ENCODE peak calls at places on chromosomes 3 and 15, in nine cellular contexts. One of them, this sample, is unnamed.

GRCh38 chr15:37019479-37020433 is 80.6 kb downstream of the MEIS2 start:
- DNase-seq in activated naive CD8-positive, alpha-beta T cell treated with anti-CD3 and anti-CD28 coated beads, Interleukin-2, amount 50 U/mL, for 24 hours: no peak
- DNase-seq in hepatocyte: peak; percentile 40
- DNase-seq in stimulated activated CD8-positive, alpha-beta memory T cell treated with anti-CD3 and anti-CD28 coated beads, Interleukin-12 subunit alpha, Interleukin-12 subunit beta, amount 100 ng/mL, for 1 hour: no peak
- DNase-seq in iris pigment epithelial cell: peak; percentile 50
- DNase-seq in activated naive CD4-positive, alpha-beta T cell: no peak
- DNase-seq in activated CD4-positive, alpha-beta T cell treated with anti-CD3 and anti-CD28 coated beads, Interleukin-2, amount 10 ng/mL, durations not matched to agents 7 days and 5 days: no peak
- DNase-seq in AG09319: no peak
- DNase-seq in NAMALWA: no peak
- DNase-seq in this sample: peak; percentile 74

GRCh38 chr15:48266029-48266428 is 59.9 kb downstream of the SLC12A1 start:
- DNase-seq in activated naive CD8-positive, alpha-beta T cell treated with anti-CD3 and anti-CD28 coated beads, Interleukin-2, amount 50 U/mL, for 24 hours: no peak
- DNase-seq in hepatocyte: no peak
- DNase-seq in stimulated activated CD8-positive, alpha-beta memory T cell treated with anti-CD3 and anti-CD28 coated beads, Interleukin-12 subunit alpha, Interleukin-12 subunit beta, amount 100 ng/mL, for 1 hour: no peak
- DNase-seq in iris pigment epithelial cell: peak; percentile 16
- DNase-seq in activated naive CD4-positive, alpha-beta T cell: no peak
- DNase-seq in activated CD4-positive, alpha-beta T cell treated with anti-CD3 and anti-CD28 coated beads, Interleukin-2, amount 10 ng/mL, durations not matched to agents 7 days and 5 days: no peak
- DNase-seq in AG09319: no peak
- DNase-seq in NAMALWA: no peak
- DNase-seq in this sample: peak; percentile 54

GRCh38 chr3:159897331-159898075 is 91.1 kb upstream of the IL12A start:
- DNase-seq in activated naive CD8-positive, alpha-beta T cell treated with anti-CD3 and anti-CD28 coated beads, Interleukin-2, amount 50 U/mL, for 24 hours: no peak
- DNase-seq in hepatocyte: no peak
- DNase-seq in stimulated activated CD8-positive, alpha-beta memory T cell treated with anti-CD3 and anti-CD28 coated beads, Interleukin-12 subunit alpha, Interleukin-12 subunit beta, amount 100 ng/mL, for 1 hour: no peak
- DNase-seq in iris pigment epithelial cell: peak; percentile 86
- DNase-seq in activated naive CD4-positive, alpha-beta T cell: no peak
- DNase-seq in activated CD4-positive, alpha-beta T cell treated with anti-CD3 and anti-CD28 coated beads, Interleukin-2, amount 10 ng/mL, durations not matched to agents 7 days and 5 days: no peak
- DNase-seq in AG09319: no peak
- DNase-seq in NAMALWA: no peak
- DNase-seq in this sample: peak; percentile 94

GRCh38 chr3:195932418-195933043 is 24.2 kb upstream of the TNK2 start:
- DNase-seq in activated naive CD8-positive, alpha-beta T cell treated with anti-CD3 and anti-CD28 coated beads, Interleukin-2, amount 50 U/mL, for 24 hours: no peak
- DNase-seq in hepatocyte: no peak
- DNase-seq in stimulated activated CD8-positive, alpha-beta memory T cell treated with anti-CD3 and anti-CD28 coated beads, Interleukin-12 subunit alpha, Interleukin-12 subunit beta, amount 100 ng/mL, for 1 hour: no peak
- DNase-seq in iris pigment epithelial cell: no peak
- DNase-seq in activated naive CD4-positive, alpha-beta T cell: no peak
- DNase-seq in activated CD4-positive, alpha-beta T cell treated with anti-CD3 and anti-CD28 coated beads, Interleukin-2, amount 10 ng/mL, durations not matched to agents 7 days and 5 days: no peak
- DNase-seq in AG09319: no peak
- DNase-seq in NAMALWA: no peak
- DNase-seq in this sample: no peak

GRCh38 chr3:44918581-44918980 is 44.2 kb downstream of the TGM4 start:
- DNase-seq in activated naive CD8-positive, alpha-beta T cell treated with anti-CD3 and anti-CD28 coated beads, Interleukin-2, amount 50 U/mL, for 24 hours: no peak
- DNase-seq in hepatocyte: no peak
- DNase-seq in stimulated activated CD8-positive, alpha-beta memory T cell treated with anti-CD3 and anti-CD28 coated beads, Interleukin-12 subunit alpha, Interleukin-12 subunit beta, amount 100 ng/mL, for 1 hour: no peak
- DNase-seq in iris pigment epithelial cell: no peak
- DNase-seq in activated naive CD4-positive, alpha-beta T cell: no peak
- DNase-seq in activated CD4-positive, alpha-beta T cell treated with anti-CD3 and anti-CD28 coated beads, Interleukin-2, amount 10 ng/mL, durations not matched to agents 7 days and 5 days: no peak
- DNase-seq in AG09319: no peak
- DNase-seq in NAMALWA: no peak
- DNase-seq in this sample: no peak

GRCh38 chr15:76968310-76968709 is 26.6 kb upstream of the PSTPIP1 start:
- DNase-seq in activated naive CD8-positive, alpha-beta T cell treated with anti-CD3 and anti-CD28 coated beads, Interleukin-2, amount 50 U/mL, for 24 hours: no peak
- DNase-seq in hepatocyte: no peak
- DNase-seq in stimulated activated CD8-positive, alpha-beta memory T cell treated with anti-CD3 and anti-CD28 coated beads, Interleukin-12 subunit alpha, Interleukin-12 subunit beta, amount 100 ng/mL, for 1 hour: no peak
- DNase-seq in iris pigment epithelial cell: peak; percentile 49
- DNase-seq in activated naive CD4-positive, alpha-beta T cell: no peak
- DNase-seq in activated CD4-positive, alpha-beta T cell treated with anti-CD3 and anti-CD28 coated beads, Interleukin-2, amount 10 ng/mL, durations not matched to agents 7 days and 5 days: no peak
- DNase-seq in AG09319: no peak
- DNase-seq in NAMALWA: no peak
- DNase-seq in this sample: no peak

GRCh38 chr3:142216321-142216720 is 9.1 kb downstream of the GK5 start:
- DNase-seq in activated naive CD8-positive, alpha-beta T cell treated with anti-CD3 and anti-CD28 coated beads, Interleukin-2, amount 50 U/mL, for 24 hours: no peak
- DNase-seq in hepatocyte: no peak
- DNase-seq in stimulated activated CD8-positive, alpha-beta memory T cell treated with anti-CD3 and anti-CD28 coated beads, Interleukin-12 subunit alpha, Interleukin-12 subunit beta, amount 100 ng/mL, for 1 hour: no peak
- DNase-seq in iris pigment epithelial cell: no peak
- DNase-seq in activated naive CD4-positive, alpha-beta T cell: no peak
- DNase-seq in activated CD4-positive, alpha-beta T cell treated with anti-CD3 and anti-CD28 coated beads, Interleukin-2, amount 10 ng/mL, durations not matched to agents 7 days and 5 days: no peak
- DNase-seq in AG09319: no peak
- DNase-seq in NAMALWA: no peak
- DNase-seq in this sample: no peak

GRCh38 chr15:33201376-33202189 is 7.1 kb upstream of the FMN1 start:
- DNase-seq in activated naive CD8-positive, alpha-beta T cell treated with anti-CD3 and anti-CD28 coated beads, Interleukin-2, amount 50 U/mL, for 24 hours: peak; percentile 60
- DNase-seq in hepatocyte: peak; percentile 81
- DNase-seq in stimulated activated CD8-positive, alpha-beta memory T cell treated with anti-CD3 and anti-CD28 coated beads, Interleukin-12 subunit alpha, Interleukin-12 subunit beta, amount 100 ng/mL, for 1 hour: peak; percentile 35
- DNase-seq in iris pigment epithelial cell: peak; percentile 24
- DNase-seq in activated naive CD4-positive, alpha-beta T cell: no peak
- DNase-seq in activated CD4-positive, alpha-beta T cell treated with anti-CD3 and anti-CD28 coated beads, Interleukin-2, amount 10 ng/mL, durations not matched to agents 7 days and 5 days: peak; percentile 67
- DNase-seq in AG09319: no peak
- DNase-seq in NAMALWA: peak; percentile 57
- DNase-seq in this sample: peak; percentile 28

GRCh38 chr3:67559029-67559605 is 95.3 kb downstream of the SUCLG2 start:
- DNase-seq in activated naive CD8-positive, alpha-beta T cell treated with anti-CD3 and anti-CD28 coated beads, Interleukin-2, amount 50 U/mL, for 24 hours: no peak
- DNase-seq in hepatocyte: no peak
- DNase-seq in stimulated activated CD8-positive, alpha-beta memory T cell treated with anti-CD3 and anti-CD28 coated beads, Interleukin-12 subunit alpha, Interleukin-12 subunit beta, amount 100 ng/mL, for 1 hour: no peak
- DNase-seq in iris pigment epithelial cell: no peak
- DNase-seq in activated naive CD4-positive, alpha-beta T cell: no peak
- DNase-seq in activated CD4-positive, alpha-beta T cell treated with anti-CD3 and anti-CD28 coated beads, Interleukin-2, amount 10 ng/mL, durations not matched to agents 7 days and 5 days: no peak
- DNase-seq in AG09319: no peak
- DNase-seq in NAMALWA: no peak
- DNase-seq in this sample: no peak

GRCh38 chr3:53887446-53887845 is 4.2 kb downstream of the SELENOK start:
- DNase-seq in activated naive CD8-positive, alpha-beta T cell treated with anti-CD3 and anti-CD28 coated beads, Interleukin-2, amount 50 U/mL, for 24 hours: no peak
- DNase-seq in hepatocyte: no peak
- DNase-seq in stimulated activated CD8-positive, alpha-beta memory T cell treated with anti-CD3 and anti-CD28 coated beads, Interleukin-12 subunit alpha, Interleukin-12 subunit beta, amount 100 ng/mL, for 1 hour: no peak
- DNase-seq in iris pigment epithelial cell: no peak
- DNase-seq in activated naive CD4-positive, alpha-beta T cell: no peak
- DNase-seq in activated CD4-positive, alpha-beta T cell treated with anti-CD3 and anti-CD28 coated beads, Interleukin-2, amount 10 ng/mL, durations not matched to agents 7 days and 5 days: no peak
- DNase-seq in AG09319: no peak
- DNase-seq in NAMALWA: no peak
- DNase-seq in this sample: no peak

GRCh38 chr15:68536331-68537095 is 42.3 kb upstream of the CORO2B start:
- DNase-seq in activated naive CD8-positive, alpha-beta T cell treated with anti-CD3 and anti-CD28 coated beads, Interleukin-2, amount 50 U/mL, for 24 hours: no peak
- DNase-seq in hepatocyte: no peak
- DNase-seq in stimulated activated CD8-positive, alpha-beta memory T cell treated with anti-CD3 and anti-CD28 coated beads, Interleukin-12 subunit alpha, Interleukin-12 subunit beta, amount 100 ng/mL, for 1 hour: no peak
- DNase-seq in iris pigment epithelial cell: peak; percentile 95
- DNase-seq in activated naive CD4-positive, alpha-beta T cell: no peak
- DNase-seq in activated CD4-positive, alpha-beta T cell treated with anti-CD3 and anti-CD28 coated beads, Interleukin-2, amount 10 ng/mL, durations not matched to agents 7 days and 5 days: no peak
- DNase-seq in AG09319: peak; percentile 93
- DNase-seq in NAMALWA: no peak
- DNase-seq in this sample: peak; percentile 97

GRCh38 chr3:42451546-42452230 is 41.3 kb upstream of the LYZL4 start:
- DNase-seq in activated naive CD8-positive, alpha-beta T cell treated with anti-CD3 and anti-CD28 coated beads, Interleukin-2, amount 50 U/mL, for 24 hours: no peak
- DNase-seq in hepatocyte: no peak
- DNase-seq in stimulated activated CD8-positive, alpha-beta memory T cell treated with anti-CD3 and anti-CD28 coated beads, Interleukin-12 subunit alpha, Interleukin-12 subunit beta, amount 100 ng/mL, for 1 hour: no peak
- DNase-seq in iris pigment epithelial cell: no peak
- DNase-seq in activated naive CD4-positive, alpha-beta T cell: no peak
- DNase-seq in activated CD4-positive, alpha-beta T cell treated with anti-CD3 and anti-CD28 coated beads, Interleukin-2, amount 10 ng/mL, durations not matched to agents 7 days and 5 days: no peak
- DNase-seq in AG09319: no peak
- DNase-seq in NAMALWA: no peak
- DNase-seq in this sample: no peak

GRCh38 chr3:2770451-2770850 is 339.7 kb downstream of the IL5RA start:
- DNase-seq in activated naive CD8-positive, alpha-beta T cell treated with anti-CD3 and anti-CD28 coated beads, Interleukin-2, amount 50 U/mL, for 24 hours: no peak
- DNase-seq in hepatocyte: peak; percentile 71
- DNase-seq in stimulated activated CD8-positive, alpha-beta memory T cell treated with anti-CD3 and anti-CD28 coated beads, Interleukin-12 subunit alpha, Interleukin-12 subunit beta, amount 100 ng/mL, for 1 hour: no peak
- DNase-seq in iris pigment epithelial cell: peak; percentile 26
- DNase-seq in activated naive CD4-positive, alpha-beta T cell: no peak
- DNase-seq in activated CD4-positive, alpha-beta T cell treated with anti-CD3 and anti-CD28 coated beads, Interleukin-2, amount 10 ng/mL, durations not matched to agents 7 days and 5 days: no peak
- DNase-seq in AG09319: no peak
- DNase-seq in NAMALWA: no peak
- DNase-seq in this sample: peak; percentile 1

GRCh38 chr3:31188112-31188511 is 293.7 kb upstream of the GADL1 start:
- DNase-seq in activated naive CD8-positive, alpha-beta T cell treated with anti-CD3 and anti-CD28 coated beads, Interleukin-2, amount 50 U/mL, for 24 hours: no peak
- DNase-seq in hepatocyte: no peak
- DNase-seq in stimulated activated CD8-positive, alpha-beta memory T cell treated with anti-CD3 and anti-CD28 coated beads, Interleukin-12 subunit alpha, Interleukin-12 subunit beta, amount 100 ng/mL, for 1 hour: no peak
- DNase-seq in iris pigment epithelial cell: no peak
- DNase-seq in activated naive CD4-positive, alpha-beta T cell: no peak
- DNase-seq in activated CD4-positive, alpha-beta T cell treated with anti-CD3 and anti-CD28 coated beads, Interleukin-2, amount 10 ng/mL, durations not matched to agents 7 days and 5 days: no peak
- DNase-seq in AG09319: no peak
- DNase-seq in NAMALWA: no peak
- DNase-seq in this sample: no peak

GRCh38 chr3:140904521-140904920 is 37.1 kb upstream of the SLC25A36 start:
- DNase-seq in activated naive CD8-positive, alpha-beta T cell treated with anti-CD3 and anti-CD28 coated beads, Interleukin-2, amount 50 U/mL, for 24 hours: no peak
- DNase-seq in hepatocyte: no peak
- DNase-seq in stimulated activated CD8-positive, alpha-beta memory T cell treated with anti-CD3 and anti-CD28 coated beads, Interleukin-12 subunit alpha, Interleukin-12 subunit beta, amount 100 ng/mL, for 1 hour: no peak
- DNase-seq in iris pigment epithelial cell: no peak
- DNase-seq in activated naive CD4-positive, alpha-beta T cell: no peak
- DNase-seq in activated CD4-positive, alpha-beta T cell treated with anti-CD3 and anti-CD28 coated beads, Interleukin-2, amount 10 ng/mL, durations not matched to agents 7 days and 5 days: no peak
- DNase-seq in AG09319: no peak
- DNase-seq in NAMALWA: no peak
- DNase-seq in this sample: no peak

GRCh38 chr3:169868369-169868768 is 1.4 kb downstream of the LRRC31 start:
- DNase-seq in activated naive CD8-positive, alpha-beta T cell treated with anti-CD3 and anti-CD28 coated beads, Interleukin-2, amount 50 U/mL, for 24 hours: no peak
- DNase-seq in hepatocyte: no peak
- DNase-seq in stimulated activated CD8-positive, alpha-beta memory T cell treated with anti-CD3 and anti-CD28 coated beads, Interleukin-12 subunit alpha, Interleukin-12 subunit beta, amount 100 ng/mL, for 1 hour: no peak
- DNase-seq in iris pigment epithelial cell: no peak
- DNase-seq in activated naive CD4-positive, alpha-beta T cell: no peak
- DNase-seq in activated CD4-positive, alpha-beta T cell treated with anti-CD3 and anti-CD28 coated beads, Interleukin-2, amount 10 ng/mL, durations not matched to agents 7 days and 5 days: no peak
- DNase-seq in AG09319: no peak
- DNase-seq in NAMALWA: no peak
- DNase-seq in this sample: no peak

GRCh38 chr3:69088033-69088432 is 3.3 kb downstream of the ARL6IP5 start:
- DNase-seq in activated naive CD8-positive, alpha-beta T cell treated with anti-CD3 and anti-CD28 coated beads, Interleukin-2, amount 50 U/mL, for 24 hours: no peak
- DNase-seq in hepatocyte: no peak
- DNase-seq in stimulated activated CD8-positive, alpha-beta memory T cell treated with anti-CD3 and anti-CD28 coated beads, Interleukin-12 subunit alpha, Interleukin-12 subunit beta, amount 100 ng/mL, for 1 hour: no peak
- DNase-seq in iris pigment epithelial cell: peak; percentile 80
- DNase-seq in activated naive CD4-positive, alpha-beta T cell: no peak
- DNase-seq in activated CD4-positive, alpha-beta T cell treated with anti-CD3 and anti-CD28 coated beads, Interleukin-2, amount 10 ng/mL, durations not matched to agents 7 days and 5 days: no peak
- DNase-seq in AG09319: no peak
- DNase-seq in NAMALWA: no peak
- DNase-seq in this sample: peak; percentile 69

GRCh38 chr15:95812491-95812890 is 518.0 kb upstream of the NR2F2 start:
- DNase-seq in activated naive CD8-positive, alpha-beta T cell treated with anti-CD3 and anti-CD28 coated beads, Interleukin-2, amount 50 U/mL, for 24 hours: no peak
- DNase-seq in hepatocyte: no peak
- DNase-seq in stimulated activated CD8-positive, alpha-beta memory T cell treated with anti-CD3 and anti-CD28 coated beads, Interleukin-12 subunit alpha, Interleukin-12 subunit beta, amount 100 ng/mL, for 1 hour: no peak
- DNase-seq in iris pigment epithelial cell: peak; percentile 52
- DNase-seq in activated naive CD4-positive, alpha-beta T cell: no peak
- DNase-seq in activated CD4-positive, alpha-beta T cell treated with anti-CD3 and anti-CD28 coated beads, Interleukin-2, amount 10 ng/mL, durations not matched to agents 7 days and 5 days: no peak
- DNase-seq in AG09319: no peak
- DNase-seq in NAMALWA: no peak
- DNase-seq in this sample: peak; percentile 44

GRCh38 chr3:22372292-22372949 is 621.4 kb upstream of the ZNF385D start:
- DNase-seq in activated naive CD8-positive, alpha-beta T cell treated with anti-CD3 and anti-CD28 coated beads, Interleukin-2, amount 50 U/mL, for 24 hours: peak; percentile 1
- DNase-seq in hepatocyte: peak; percentile 45
- DNase-seq in stimulated activated CD8-positive, alpha-beta memory T cell treated with anti-CD3 and anti-CD28 coated beads, Interleukin-12 subunit alpha, Interleukin-12 subunit beta, amount 100 ng/mL, for 1 hour: no peak
- DNase-seq in iris pigment epithelial cell: no peak
- DNase-seq in activated naive CD4-positive, alpha-beta T cell: no peak
- DNase-seq in activated CD4-positive, alpha-beta T cell treated with anti-CD3 and anti-CD28 coated beads, Interleukin-2, amount 10 ng/mL, durations not matched to agents 7 days and 5 days: no peak
- DNase-seq in AG09319: no peak
- DNase-seq in NAMALWA: no peak
- DNase-seq in this sample: no peak

GRCh38 chr15:68781766-68782588 is 38.7 kb downstream of the ANP32A start:
- DNase-seq in activated naive CD8-positive, alpha-beta T cell treated with anti-CD3 and anti-CD28 coated beads, Interleukin-2, amount 50 U/mL, for 24 hours: no peak
- DNase-seq in hepatocyte: no peak
- DNase-seq in stimulated activated CD8-positive, alpha-beta memory T cell treated with anti-CD3 and anti-CD28 coated beads, Interleukin-12 subunit alpha, Interleukin-12 subunit beta, amount 100 ng/mL, for 1 hour: no peak
- DNase-seq in iris pigment epithelial cell: no peak
- DNase-seq in activated naive CD4-positive, alpha-beta T cell: no peak
- DNase-seq in activated CD4-positive, alpha-beta T cell treated with anti-CD3 and anti-CD28 coated beads, Interleukin-2, amount 10 ng/mL, durations not matched to agents 7 days and 5 days: peak; percentile 45
- DNase-seq in AG09319: no peak
- DNase-seq in NAMALWA: no peak
- DNase-seq in this sample: no peak

GRCh38 chr3:4895848-4896247 is 83.4 kb upstream of the BHLHE40 start:
- DNase-seq in activated naive CD8-positive, alpha-beta T cell treated with anti-CD3 and anti-CD28 coated beads, Interleukin-2, amount 50 U/mL, for 24 hours: no peak
- DNase-seq in hepatocyte: no peak
- DNase-seq in stimulated activated CD8-positive, alpha-beta memory T cell treated with anti-CD3 and anti-CD28 coated beads, Interleukin-12 subunit alpha, Interleukin-12 subunit beta, amount 100 ng/mL, for 1 hour: no peak
- DNase-seq in iris pigment epithelial cell: peak; percentile 67
- DNase-seq in activated naive CD4-positive, alpha-beta T cell: no peak
- DNase-seq in activated CD4-positive, alpha-beta T cell treated with anti-CD3 and anti-CD28 coated beads, Interleukin-2, amount 10 ng/mL, durations not matched to agents 7 days and 5 days: no peak
- DNase-seq in AG09319: peak; percentile 8
- DNase-seq in NAMALWA: no peak
- DNase-seq in this sample: peak; percentile 33

GRCh38 chr15:83398591-83398990 is 48.5 kb upstream of the SH3GL3 start:
- DNase-seq in activated naive CD8-positive, alpha-beta T cell treated with anti-CD3 and anti-CD28 coated beads, Interleukin-2, amount 50 U/mL, for 24 hours: no peak
- DNase-seq in hepatocyte: no peak
- DNase-seq in stimulated activated CD8-positive, alpha-beta memory T cell treated with anti-CD3 and anti-CD28 coated beads, Interleukin-12 subunit alpha, Interleukin-12 subunit beta, amount 100 ng/mL, for 1 hour: no peak
- DNase-seq in iris pigment epithelial cell: peak; percentile 57
- DNase-seq in activated naive CD4-positive, alpha-beta T cell: no peak
- DNase-seq in activated CD4-positive, alpha-beta T cell treated with anti-CD3 and anti-CD28 coated beads, Interleukin-2, amount 10 ng/mL, durations not matched to agents 7 days and 5 days: no peak
- DNase-seq in AG09319: no peak
- DNase-seq in NAMALWA: no peak
- DNase-seq in this sample: peak; percentile 11

GRCh38 chr3:70531063-70531657 is 218.7 kb upstream of the MDFIC2 start:
- DNase-seq in activated naive CD8-positive, alpha-beta T cell treated with anti-CD3 and anti-CD28 coated beads, Interleukin-2, amount 50 U/mL, for 24 hours: no peak
- DNase-seq in hepatocyte: peak; percentile 52
- DNase-seq in stimulated activated CD8-positive, alpha-beta memory T cell treated with anti-CD3 and anti-CD28 coated beads, Interleukin-12 subunit alpha, Interleukin-12 subunit beta, amount 100 ng/mL, for 1 hour: no peak
- DNase-seq in iris pigment epithelial cell: peak; percentile 50
- DNase-seq in activated naive CD4-positive, alpha-beta T cell: no peak
- DNase-seq in activated CD4-positive, alpha-beta T cell treated with anti-CD3 and anti-CD28 coated beads, Interleukin-2, amount 10 ng/mL, durations not matched to agents 7 days and 5 days: no peak
- DNase-seq in AG09319: no peak
- DNase-seq in NAMALWA: peak; percentile 30
- DNase-seq in this sample: peak; percentile 70

GRCh38 chr3:191353022-191353777 is 22.9 kb upstream of the UTS2B start:
- DNase-seq in activated naive CD8-positive, alpha-beta T cell treated with anti-CD3 and anti-CD28 coated beads, Interleukin-2, amount 50 U/mL, for 24 hours: no peak
- DNase-seq in hepatocyte: no peak
- DNase-seq in stimulated activated CD8-positive, alpha-beta memory T cell treated with anti-CD3 and anti-CD28 coated beads, Interleukin-12 subunit alpha, Interleukin-12 subunit beta, amount 100 ng/mL, for 1 hour: no peak
- DNase-seq in iris pigment epithelial cell: no peak
- DNase-seq in activated naive CD4-positive, alpha-beta T cell: no peak
- DNase-seq in activated CD4-positive, alpha-beta T cell treated with anti-CD3 and anti-CD28 coated beads, Interleukin-2, amount 10 ng/mL, durations not matched to agents 7 days and 5 days: no peak
- DNase-seq in AG09319: no peak
- DNase-seq in NAMALWA: no peak
- DNase-seq in this sample: peak; percentile 40

GRCh38 chr15:88878720-88879184 is 16.6 kb downstream of the HAPLN3 start:
- DNase-seq in activated naive CD8-positive, alpha-beta T cell treated with anti-CD3 and anti-CD28 coated beads, Interleukin-2, amount 50 U/mL, for 24 hours: peak; percentile 45
- DNase-seq in hepatocyte: peak; percentile 69
- DNase-seq in stimulated activated CD8-positive, alpha-beta memory T cell treated with anti-CD3 and anti-CD28 coated beads, Interleukin-12 subunit alpha, Interleukin-12 subunit beta, amount 100 ng/mL, for 1 hour: no peak
- DNase-seq in iris pigment epithelial cell: peak; percentile 36
- DNase-seq in activated naive CD4-positive, alpha-beta T cell: no peak
- DNase-seq in activated CD4-positive, alpha-beta T cell treated with anti-CD3 and anti-CD28 coated beads, Interleukin-2, amount 10 ng/mL, durations not matched to agents 7 days and 5 days: peak; percentile 52
- DNase-seq in AG09319: no peak
- DNase-seq in NAMALWA: peak; percentile 72
- DNase-seq in this sample: peak; percentile 66

GRCh38 chr3:128492353-128493220 is at the start of gene GATA2:
- DNase-seq in activated naive CD8-positive, alpha-beta T cell treated with anti-CD3 and anti-CD28 coated beads, Interleukin-2, amount 50 U/mL, for 24 hours: peak; percentile 46
- DNase-seq in hepatocyte: peak; percentile 56
- DNase-seq in stimulated activated CD8-positive, alpha-beta memory T cell treated with anti-CD3 and anti-CD28 coated beads, Interleukin-12 subunit alpha, Interleukin-12 subunit beta, amount 100 ng/mL, for 1 hour: no peak
- DNase-seq in iris pigment epithelial cell: no peak
- DNase-seq in activated naive CD4-positive, alpha-beta T cell: no peak
- DNase-seq in activated CD4-positive, alpha-beta T cell treated with anti-CD3 and anti-CD28 coated beads, Interleukin-2, amount 10 ng/mL, durations not matched to agents 7 days and 5 days: no peak
- DNase-seq in AG09319: no peak
- DNase-seq in NAMALWA: no peak
- DNase-seq in this sample: no peak

GRCh38 chr15:79811406-79812405 is 85.1 kb downstream of the MTHFS start:
- DNase-seq in activated naive CD8-positive, alpha-beta T cell treated with anti-CD3 and anti-CD28 coated beads, Interleukin-2, amount 50 U/mL, for 24 hours: no peak
- DNase-seq in hepatocyte: peak; percentile 73
- DNase-seq in stimulated activated CD8-positive, alpha-beta memory T cell treated with anti-CD3 and anti-CD28 coated beads, Interleukin-12 subunit alpha, Interleukin-12 subunit beta, amount 100 ng/mL, for 1 hour: no peak
- DNase-seq in iris pigment epithelial cell: peak; percentile 36
- DNase-seq in activated naive CD4-positive, alpha-beta T cell: no peak
- DNase-seq in activated CD4-positive, alpha-beta T cell treated with anti-CD3 and anti-CD28 coated beads, Interleukin-2, amount 10 ng/mL, durations not matched to agents 7 days and 5 days: no peak
- DNase-seq in AG09319: peak; percentile 34
- DNase-seq in NAMALWA: no peak
- DNase-seq in this sample: peak; percentile 60

GRCh38 chr3:45994661-45995369 is 809 bp downstream of the FYCO1 start:
- DNase-seq in activated naive CD8-positive, alpha-beta T cell treated with anti-CD3 and anti-CD28 coated beads, Interleukin-2, amount 50 U/mL, for 24 hours: peak; percentile 61
- DNase-seq in hepatocyte: peak; percentile 19
- DNase-seq in stimulated activated CD8-positive, alpha-beta memory T cell treated with anti-CD3 and anti-CD28 coated beads, Interleukin-12 subunit alpha, Interleukin-12 subunit beta, amount 100 ng/mL, for 1 hour: peak; percentile 28
- DNase-seq in iris pigment epithelial cell: peak; percentile 16
- DNase-seq in activated naive CD4-positive, alpha-beta T cell: no peak
- DNase-seq in activated CD4-positive, alpha-beta T cell treated with anti-CD3 and anti-CD28 coated beads, Interleukin-2, amount 10 ng/mL, durations not matched to agents 7 days and 5 days: peak; percentile 47
- DNase-seq in AG09319: no peak
- DNase-seq in NAMALWA: peak; percentile 27
- DNase-seq in this sample: no peak

GRCh38 chr3:45890405-45890804 is 4.1 kb downstream of the CCR9 start:
- DNase-seq in activated naive CD8-positive, alpha-beta T cell treated with anti-CD3 and anti-CD28 coated beads, Interleukin-2, amount 50 U/mL, for 24 hours: no peak
- DNase-seq in hepatocyte: peak; percentile 34
- DNase-seq in stimulated activated CD8-positive, alpha-beta memory T cell treated with anti-CD3 and anti-CD28 coated beads, Interleukin-12 subunit alpha, Interleukin-12 subunit beta, amount 100 ng/mL, for 1 hour: no peak
- DNase-seq in iris pigment epithelial cell: no peak
- DNase-seq in activated naive CD4-positive, alpha-beta T cell: no peak
- DNase-seq in activated CD4-positive, alpha-beta T cell treated with anti-CD3 and anti-CD28 coated beads, Interleukin-2, amount 10 ng/mL, durations not matched to agents 7 days and 5 days: no peak
- DNase-seq in AG09319: no peak
- DNase-seq in NAMALWA: peak; percentile 63
- DNase-seq in this sample: no peak

GRCh38 chr3:188821998-188822397 is 349.8 kb upstream of the TPRG1 start:
- DNase-seq in activated naive CD8-positive, alpha-beta T cell treated with anti-CD3 and anti-CD28 coated beads, Interleukin-2, amount 50 U/mL, for 24 hours: no peak
- DNase-seq in hepatocyte: no peak
- DNase-seq in stimulated activated CD8-positive, alpha-beta memory T cell treated with anti-CD3 and anti-CD28 coated beads, Interleukin-12 subunit alpha, Interleukin-12 subunit beta, amount 100 ng/mL, for 1 hour: no peak
- DNase-seq in iris pigment epithelial cell: no peak
- DNase-seq in activated naive CD4-positive, alpha-beta T cell: no peak
- DNase-seq in activated CD4-positive, alpha-beta T cell treated with anti-CD3 and anti-CD28 coated beads, Interleukin-2, amount 10 ng/mL, durations not matched to agents 7 days and 5 days: no peak
- DNase-seq in AG09319: no peak
- DNase-seq in NAMALWA: no peak
- DNase-seq in this sample: no peak

GRCh38 chr3:53970656-53971055 is 79.0 kb upstream of the SELENOK start:
- DNase-seq in activated naive CD8-positive, alpha-beta T cell treated with anti-CD3 and anti-CD28 coated beads, Interleukin-2, amount 50 U/mL, for 24 hours: no peak
- DNase-seq in hepatocyte: peak; percentile 16
- DNase-seq in stimulated activated CD8-positive, alpha-beta memory T cell treated with anti-CD3 and anti-CD28 coated beads, Interleukin-12 subunit alpha, Interleukin-12 subunit beta, amount 100 ng/mL, for 1 hour: no peak
- DNase-seq in iris pigment epithelial cell: no peak
- DNase-seq in activated naive CD4-positive, alpha-beta T cell: no peak
- DNase-seq in activated CD4-positive, alpha-beta T cell treated with anti-CD3 and anti-CD28 coated beads, Interleukin-2, amount 10 ng/mL, durations not matched to agents 7 days and 5 days: no peak
- DNase-seq in AG09319: no peak
- DNase-seq in NAMALWA: no peak
- DNase-seq in this sample: no peak